ENCODE peak calls at places on chromosomes 13 and 19, in five cellular contexts. One of them, this sample, is unnamed.

GRCh38 chr13:51874651-51875050 is 12.9 kb downstream of the CCDC70 start:
- DNase-seq in activated T-helper 1 cell treated with anti-CD3 and anti-CD28 coated beads, Interleukin-12 subunit alpha, Interleukin-12 subunit beta, Interleukin-2, Interleukin-4 antibody, amounts not matched to agents 30 ng/mL and 10 ng/mL and 1 ng/mL, durations not matched to agents 14 hours and 24 hours and 36 hours: no peak
- DNase-seq in activated naive CD8-positive, alpha-beta T cell treated with anti-CD3 and anti-CD28 coated beads for 36 hours: no peak
- DNase-seq in H54: no peak
- DNase-seq in LHCN-M2: no peak
- DNase-seq in this sample: no peak

GRCh38 chr19:21396893-21397572 is at the start of gene ZNF493:
- DNase-seq in activated T-helper 1 cell treated with anti-CD3 and anti-CD28 coated beads, Interleukin-12 subunit alpha, Interleukin-12 subunit beta, Interleukin-2, Interleukin-4 antibody, amounts not matched to agents 30 ng/mL and 10 ng/mL and 1 ng/mL, durations not matched to agents 14 hours and 24 hours and 36 hours: peak; percentile 87
- DNase-seq in activated naive CD8-positive, alpha-beta T cell treated with anti-CD3 and anti-CD28 coated beads for 36 hours: peak; percentile 89
- DNase-seq in H54: peak; percentile 55
- DNase-seq in LHCN-M2: peak; percentile 95
- DNase-seq in this sample: peak; percentile 66

GRCh38 chr13:41561179-41561578 is 103.8 kb downstream of the RGCC start:
- DNase-seq in activated T-helper 1 cell treated with anti-CD3 and anti-CD28 coated beads, Interleukin-12 subunit alpha, Interleukin-12 subunit beta, Interleukin-2, Interleukin-4 antibody, amounts not matched to agents 30 ng/mL and 10 ng/mL and 1 ng/mL, durations not matched to agents 14 hours and 24 hours and 36 hours: no peak
- DNase-seq in activated naive CD8-positive, alpha-beta T cell treated with anti-CD3 and anti-CD28 coated beads for 36 hours: no peak
- DNase-seq in H54: no peak
- DNase-seq in LHCN-M2: no peak
- DNase-seq in this sample: no peak

GRCh38 chr19:35085947-35086346 is 29.7 kb upstream of the FXYD3 start:
- DNase-seq in activated T-helper 1 cell treated with anti-CD3 and anti-CD28 coated beads, Interleukin-12 subunit alpha, Interleukin-12 subunit beta, Interleukin-2, Interleukin-4 antibody, amounts not matched to agents 30 ng/mL and 10 ng/mL and 1 ng/mL, durations not matched to agents 14 hours and 24 hours and 36 hours: no peak
- DNase-seq in activated naive CD8-positive, alpha-beta T cell treated with anti-CD3 and anti-CD28 coated beads for 36 hours: no peak
- DNase-seq in H54: no peak
- DNase-seq in LHCN-M2: no peak
- DNase-seq in this sample: no peak

GRCh38 chr19:22612316-22612715 is 21.8 kb upstream of the ZNF492 start:
- DNase-seq in activated T-helper 1 cell treated with anti-CD3 and anti-CD28 coated beads, Interleukin-12 subunit alpha, Interleukin-12 subunit beta, Interleukin-2, Interleukin-4 antibody, amounts not matched to agents 30 ng/mL and 10 ng/mL and 1 ng/mL, durations not matched to agents 14 hours and 24 hours and 36 hours: no peak
- DNase-seq in activated naive CD8-positive, alpha-beta T cell treated with anti-CD3 and anti-CD28 coated beads for 36 hours: no peak
- DNase-seq in H54: no peak
- DNase-seq in LHCN-M2: no peak
- DNase-seq in this sample: no peak

GRCh38 chr19:30224689-30225606 is 147.2 kb upstream of the ZNF536 start:
- DNase-seq in activated T-helper 1 cell treated with anti-CD3 and anti-CD28 coated beads, Interleukin-12 subunit alpha, Interleukin-12 subunit beta, Interleukin-2, Interleukin-4 antibody, amounts not matched to agents 30 ng/mL and 10 ng/mL and 1 ng/mL, durations not matched to agents 14 hours and 24 hours and 36 hours: no peak
- DNase-seq in activated naive CD8-positive, alpha-beta T cell treated with anti-CD3 and anti-CD28 coated beads for 36 hours: peak; percentile 21
- DNase-seq in H54: no peak
- DNase-seq in LHCN-M2: no peak
- DNase-seq in this sample: no peak

GRCh38 chr19:40283414-40284250 is 1.5 kb downstream of the AKT2 start:
- DNase-seq in activated T-helper 1 cell treated with anti-CD3 and anti-CD28 coated beads, Interleukin-12 subunit alpha, Interleukin-12 subunit beta, Interleukin-2, Interleukin-4 antibody, amounts not matched to agents 30 ng/mL and 10 ng/mL and 1 ng/mL, durations not matched to agents 14 hours and 24 hours and 36 hours: no peak
- DNase-seq in activated naive CD8-positive, alpha-beta T cell treated with anti-CD3 and anti-CD28 coated beads for 36 hours: no peak
- DNase-seq in H54: no peak
- DNase-seq in LHCN-M2: peak; percentile 89
- DNase-seq in this sample: no peak

GRCh38 chr13:101579291-101579802 is 126.9 kb downstream of the ITGBL1 start:
- DNase-seq in activated T-helper 1 cell treated with anti-CD3 and anti-CD28 coated beads, Interleukin-12 subunit alpha, Interleukin-12 subunit beta, Interleukin-2, Interleukin-4 antibody, amounts not matched to agents 30 ng/mL and 10 ng/mL and 1 ng/mL, durations not matched to agents 14 hours and 24 hours and 36 hours: no peak
- DNase-seq in activated naive CD8-positive, alpha-beta T cell treated with anti-CD3 and anti-CD28 coated beads for 36 hours: no peak
- DNase-seq in H54: no peak
- DNase-seq in LHCN-M2: peak; percentile 48
- DNase-seq in this sample: no peak

GRCh38 chr13:34076319-34076718 is 258.4 kb downstream of the RFC3 start:
- DNase-seq in activated T-helper 1 cell treated with anti-CD3 and anti-CD28 coated beads, Interleukin-12 subunit alpha, Interleukin-12 subunit beta, Interleukin-2, Interleukin-4 antibody, amounts not matched to agents 30 ng/mL and 10 ng/mL and 1 ng/mL, durations not matched to agents 14 hours and 24 hours and 36 hours: no peak
- DNase-seq in activated naive CD8-positive, alpha-beta T cell treated with anti-CD3 and anti-CD28 coated beads for 36 hours: no peak
- DNase-seq in H54: no peak
- DNase-seq in LHCN-M2: no peak
- DNase-seq in this sample: no peak

GRCh38 chr13:31038834-31039552 is 106.5 kb downstream of the TEX26 start:
- DNase-seq in activated T-helper 1 cell treated with anti-CD3 and anti-CD28 coated beads, Interleukin-12 subunit alpha, Interleukin-12 subunit beta, Interleukin-2, Interleukin-4 antibody, amounts not matched to agents 30 ng/mL and 10 ng/mL and 1 ng/mL, durations not matched to agents 14 hours and 24 hours and 36 hours: peak; percentile 29
- DNase-seq in activated naive CD8-positive, alpha-beta T cell treated with anti-CD3 and anti-CD28 coated beads for 36 hours: peak; percentile 29
- DNase-seq in H54: peak; percentile 17
- DNase-seq in LHCN-M2: peak; percentile 82
- DNase-seq in this sample: no peak

GRCh38 chr13:42685762-42686560 is 95.4 kb upstream of the FAM216B start:
- DNase-seq in activated T-helper 1 cell treated with anti-CD3 and anti-CD28 coated beads, Interleukin-12 subunit alpha, Interleukin-12 subunit beta, Interleukin-2, Interleukin-4 antibody, amounts not matched to agents 30 ng/mL and 10 ng/mL and 1 ng/mL, durations not matched to agents 14 hours and 24 hours and 36 hours: no peak
- DNase-seq in activated naive CD8-positive, alpha-beta T cell treated with anti-CD3 and anti-CD28 coated beads for 36 hours: no peak
- DNase-seq in H54: no peak
- DNase-seq in LHCN-M2: no peak
- DNase-seq in this sample: no peak

GRCh38 chr19:30406220-30406944 is 34.2 kb downstream of the ZNF536 start:
- DNase-seq in activated T-helper 1 cell treated with anti-CD3 and anti-CD28 coated beads, Interleukin-12 subunit alpha, Interleukin-12 subunit beta, Interleukin-2, Interleukin-4 antibody, amounts not matched to agents 30 ng/mL and 10 ng/mL and 1 ng/mL, durations not matched to agents 14 hours and 24 hours and 36 hours: no peak
- DNase-seq in activated naive CD8-positive, alpha-beta T cell treated with anti-CD3 and anti-CD28 coated beads for 36 hours: no peak
- DNase-seq in H54: no peak
- DNase-seq in LHCN-M2: no peak
- DNase-seq in this sample: no peak

GRCh38 chr13:29550589-29550988 is 44.9 kb downstream of the SLC7A1 start:
- DNase-seq in activated T-helper 1 cell treated with anti-CD3 and anti-CD28 coated beads, Interleukin-12 subunit alpha, Interleukin-12 subunit beta, Interleukin-2, Interleukin-4 antibody, amounts not matched to agents 30 ng/mL and 10 ng/mL and 1 ng/mL, durations not matched to agents 14 hours and 24 hours and 36 hours: no peak
- DNase-seq in activated naive CD8-positive, alpha-beta T cell treated with anti-CD3 and anti-CD28 coated beads for 36 hours: no peak
- DNase-seq in H54: no peak
- DNase-seq in LHCN-M2: no peak
- DNase-seq in this sample: no peak

GRCh38 chr13:37490176-37490575 is 108.4 kb downstream of the POSTN start:
- DNase-seq in activated T-helper 1 cell treated with anti-CD3 and anti-CD28 coated beads, Interleukin-12 subunit alpha, Interleukin-12 subunit beta, Interleukin-2, Interleukin-4 antibody, amounts not matched to agents 30 ng/mL and 10 ng/mL and 1 ng/mL, durations not matched to agents 14 hours and 24 hours and 36 hours: no peak
- DNase-seq in activated naive CD8-positive, alpha-beta T cell treated with anti-CD3 and anti-CD28 coated beads for 36 hours: no peak
- DNase-seq in H54: no peak
- DNase-seq in LHCN-M2: no peak
- DNase-seq in this sample: no peak

GRCh38 chr19:48745208-48745995 is 1.3 kb downstream of the IZUMO1 start:
- DNase-seq in activated T-helper 1 cell treated with anti-CD3 and anti-CD28 coated beads, Interleukin-12 subunit alpha, Interleukin-12 subunit beta, Interleukin-2, Interleukin-4 antibody, amounts not matched to agents 30 ng/mL and 10 ng/mL and 1 ng/mL, durations not matched to agents 14 hours and 24 hours and 36 hours: peak; percentile 32
- DNase-seq in activated naive CD8-positive, alpha-beta T cell treated with anti-CD3 and anti-CD28 coated beads for 36 hours: peak; percentile 44
- DNase-seq in H54: no peak
- DNase-seq in LHCN-M2: peak; percentile 50
- DNase-seq in this sample: no peak

GRCh38 chr13:62696490-62696889 is 1280.8 kb upstream of the PCDH20 start:
- DNase-seq in activated T-helper 1 cell treated with anti-CD3 and anti-CD28 coated beads, Interleukin-12 subunit alpha, Interleukin-12 subunit beta, Interleukin-2, Interleukin-4 antibody, amounts not matched to agents 30 ng/mL and 10 ng/mL and 1 ng/mL, durations not matched to agents 14 hours and 24 hours and 36 hours: no peak
- DNase-seq in activated naive CD8-positive, alpha-beta T cell treated with anti-CD3 and anti-CD28 coated beads for 36 hours: no peak
- DNase-seq in H54: no peak
- DNase-seq in LHCN-M2: no peak
- DNase-seq in this sample: no peak

GRCh38 chr19:46118136-46118535 is 6.4 kb downstream of the IGFL3 start:
- DNase-seq in activated T-helper 1 cell treated with anti-CD3 and anti-CD28 coated beads, Interleukin-12 subunit alpha, Interleukin-12 subunit beta, Interleukin-2, Interleukin-4 antibody, amounts not matched to agents 30 ng/mL and 10 ng/mL and 1 ng/mL, durations not matched to agents 14 hours and 24 hours and 36 hours: no peak
- DNase-seq in activated naive CD8-positive, alpha-beta T cell treated with anti-CD3 and anti-CD28 coated beads for 36 hours: no peak
- DNase-seq in H54: no peak
- DNase-seq in LHCN-M2: no peak
- DNase-seq in this sample: no peak

GRCh38 chr19:18719541-18719940 is 36.1 kb downstream of the CRTC1 start:
- DNase-seq in activated T-helper 1 cell treated with anti-CD3 and anti-CD28 coated beads, Interleukin-12 subunit alpha, Interleukin-12 subunit beta, Interleukin-2, Interleukin-4 antibody, amounts not matched to agents 30 ng/mL and 10 ng/mL and 1 ng/mL, durations not matched to agents 14 hours and 24 hours and 36 hours: no peak
- DNase-seq in activated naive CD8-positive, alpha-beta T cell treated with anti-CD3 and anti-CD28 coated beads for 36 hours: no peak
- DNase-seq in H54: no peak
- DNase-seq in LHCN-M2: no peak
- DNase-seq in this sample: no peak

GRCh38 chr19:7458675-7459074 is 30.2 kb downstream of the PEX11G start:
- DNase-seq in activated T-helper 1 cell treated with anti-CD3 and anti-CD28 coated beads, Interleukin-12 subunit alpha, Interleukin-12 subunit beta, Interleukin-2, Interleukin-4 antibody, amounts not matched to agents 30 ng/mL and 10 ng/mL and 1 ng/mL, durations not matched to agents 14 hours and 24 hours and 36 hours: no peak
- DNase-seq in activated naive CD8-positive, alpha-beta T cell treated with anti-CD3 and anti-CD28 coated beads for 36 hours: no peak
- DNase-seq in H54: no peak
- DNase-seq in LHCN-M2: no peak
- DNase-seq in this sample: no peak

GRCh38 chr13:79936368-79937136 is 404.4 kb downstream of the SPRY2 start:
- DNase-seq in activated T-helper 1 cell treated with anti-CD3 and anti-CD28 coated beads, Interleukin-12 subunit alpha, Interleukin-12 subunit beta, Interleukin-2, Interleukin-4 antibody, amounts not matched to agents 30 ng/mL and 10 ng/mL and 1 ng/mL, durations not matched to agents 14 hours and 24 hours and 36 hours: no peak
- DNase-seq in activated naive CD8-positive, alpha-beta T cell treated with anti-CD3 and anti-CD28 coated beads for 36 hours: no peak
- DNase-seq in H54: peak; percentile 42
- DNase-seq in LHCN-M2: peak; percentile 100
- DNase-seq in this sample: peak; percentile 78

GRCh38 chr19:40576181-40576584 is 490 bp upstream of the SHKBP1 start:
- DNase-seq in activated T-helper 1 cell treated with anti-CD3 and anti-CD28 coated beads, Interleukin-12 subunit alpha, Interleukin-12 subunit beta, Interleukin-2, Interleukin-4 antibody, amounts not matched to agents 30 ng/mL and 10 ng/mL and 1 ng/mL, durations not matched to agents 14 hours and 24 hours and 36 hours: no peak
- DNase-seq in activated naive CD8-positive, alpha-beta T cell treated with anti-CD3 and anti-CD28 coated beads for 36 hours: no peak
- DNase-seq in H54: no peak
- DNase-seq in LHCN-M2: no peak
- DNase-seq in this sample: no peak

GRCh38 chr13:42971670-42972355 is 20.2 kb downstream of the EPSTI1 start:
- DNase-seq in activated T-helper 1 cell treated with anti-CD3 and anti-CD28 coated beads, Interleukin-12 subunit alpha, Interleukin-12 subunit beta, Interleukin-2, Interleukin-4 antibody, amounts not matched to agents 30 ng/mL and 10 ng/mL and 1 ng/mL, durations not matched to agents 14 hours and 24 hours and 36 hours: no peak
- DNase-seq in activated naive CD8-positive, alpha-beta T cell treated with anti-CD3 and anti-CD28 coated beads for 36 hours: no peak
- DNase-seq in H54: no peak
- DNase-seq in LHCN-M2: peak; percentile 15
- DNase-seq in this sample: no peak

GRCh38 chr19:51587264-51588191 is 16.4 kb downstream of the ZNF175 start:
- DNase-seq in activated T-helper 1 cell treated with anti-CD3 and anti-CD28 coated beads, Interleukin-12 subunit alpha, Interleukin-12 subunit beta, Interleukin-2, Interleukin-4 antibody, amounts not matched to agents 30 ng/mL and 10 ng/mL and 1 ng/mL, durations not matched to agents 14 hours and 24 hours and 36 hours: no peak
- DNase-seq in activated naive CD8-positive, alpha-beta T cell treated with anti-CD3 and anti-CD28 coated beads for 36 hours: no peak
- DNase-seq in H54: no peak
- DNase-seq in LHCN-M2: no peak
- DNase-seq in this sample: no peak

GRCh38 chr19:6947745-6948144 is 60.4 kb downstream of the ADGRE1 start:
- DNase-seq in activated T-helper 1 cell treated with anti-CD3 and anti-CD28 coated beads, Interleukin-12 subunit alpha, Interleukin-12 subunit beta, Interleukin-2, Interleukin-4 antibody, amounts not matched to agents 30 ng/mL and 10 ng/mL and 1 ng/mL, durations not matched to agents 14 hours and 24 hours and 36 hours: peak; percentile 56
- DNase-seq in activated naive CD8-positive, alpha-beta T cell treated with anti-CD3 and anti-CD28 coated beads for 36 hours: peak; percentile 61
- DNase-seq in H54: peak; percentile 77
- DNase-seq in LHCN-M2: peak; percentile 17
- DNase-seq in this sample: no peak

GRCh38 chr13:109821038-109821545 is 34.7 kb upstream of the IRS2 start:
- DNase-seq in activated T-helper 1 cell treated with anti-CD3 and anti-CD28 coated beads, Interleukin-12 subunit alpha, Interleukin-12 subunit beta, Interleukin-2, Interleukin-4 antibody, amounts not matched to agents 30 ng/mL and 10 ng/mL and 1 ng/mL, durations not matched to agents 14 hours and 24 hours and 36 hours: no peak
- DNase-seq in activated naive CD8-positive, alpha-beta T cell treated with anti-CD3 and anti-CD28 coated beads for 36 hours: no peak
- DNase-seq in H54: no peak
- DNase-seq in LHCN-M2: no peak
- DNase-seq in this sample: no peak

GRCh38 chr19:33332248-33332647 is 29.9 kb upstream of the CEBPA start:
- DNase-seq in activated T-helper 1 cell treated with anti-CD3 and anti-CD28 coated beads, Interleukin-12 subunit alpha, Interleukin-12 subunit beta, Interleukin-2, Interleukin-4 antibody, amounts not matched to agents 30 ng/mL and 10 ng/mL and 1 ng/mL, durations not matched to agents 14 hours and 24 hours and 36 hours: no peak
- DNase-seq in activated naive CD8-positive, alpha-beta T cell treated with anti-CD3 and anti-CD28 coated beads for 36 hours: no peak
- DNase-seq in H54: no peak
- DNase-seq in LHCN-M2: no peak
- DNase-seq in this sample: no peak

GRCh38 chr13:53200498-53201453 is 172.2 kb downstream of the OLFM4 start:
- DNase-seq in activated T-helper 1 cell treated with anti-CD3 and anti-CD28 coated beads, Interleukin-12 subunit alpha, Interleukin-12 subunit beta, Interleukin-2, Interleukin-4 antibody, amounts not matched to agents 30 ng/mL and 10 ng/mL and 1 ng/mL, durations not matched to agents 14 hours and 24 hours and 36 hours: no peak
- DNase-seq in activated naive CD8-positive, alpha-beta T cell treated with anti-CD3 and anti-CD28 coated beads for 36 hours: peak; percentile 15
- DNase-seq in H54: no peak
- DNase-seq in LHCN-M2: no peak
- DNase-seq in this sample: no peak

GRCh38 chr13:53201454-53202225 is 173.0 kb downstream of the OLFM4 start:
- DNase-seq in activated T-helper 1 cell treated with anti-CD3 and anti-CD28 coated beads, Interleukin-12 subunit alpha, Interleukin-12 subunit beta, Interleukin-2, Interleukin-4 antibody, amounts not matched to agents 30 ng/mL and 10 ng/mL and 1 ng/mL, durations not matched to agents 14 hours and 24 hours and 36 hours: no peak
- DNase-seq in activated naive CD8-positive, alpha-beta T cell treated with anti-CD3 and anti-CD28 coated beads for 36 hours: peak; percentile 1
- DNase-seq in H54: no peak
- DNase-seq in LHCN-M2: no peak
- DNase-seq in this sample: no peak

GRCh38 chr13:48731957-48732569 is 78.3 kb downstream of the CYSLTR2 start:
- DNase-seq in activated T-helper 1 cell treated with anti-CD3 and anti-CD28 coated beads, Interleukin-12 subunit alpha, Interleukin-12 subunit beta, Interleukin-2, Interleukin-4 antibody, amounts not matched to agents 30 ng/mL and 10 ng/mL and 1 ng/mL, durations not matched to agents 14 hours and 24 hours and 36 hours: peak; percentile 16
- DNase-seq in activated naive CD8-positive, alpha-beta T cell treated with anti-CD3 and anti-CD28 coated beads for 36 hours: peak; percentile 58
- DNase-seq in H54: no peak
- DNase-seq in LHCN-M2: no peak
- DNase-seq in this sample: no peak

GRCh38 chr13:110363009-110363408 is 55.9 kb downstream of the COL4A2 start:
- DNase-seq in activated T-helper 1 cell treated with anti-CD3 and anti-CD28 coated beads, Interleukin-12 subunit alpha, Interleukin-12 subunit beta, Interleukin-2, Interleukin-4 antibody, amounts not matched to agents 30 ng/mL and 10 ng/mL and 1 ng/mL, durations not matched to agents 14 hours and 24 hours and 36 hours: no peak
- DNase-seq in activated naive CD8-positive, alpha-beta T cell treated with anti-CD3 and anti-CD28 coated beads for 36 hours: no peak
- DNase-seq in H54: no peak
- DNase-seq in LHCN-M2: no peak
- DNase-seq in this sample: no peak

GRCh38 chr13:27482996-27483395 is 32.6 kb upstream of the MTIF3 start:
- DNase-seq in activated T-helper 1 cell treated with anti-CD3 and anti-CD28 coated beads, Interleukin-12 subunit alpha, Interleukin-12 subunit beta, Interleukin-2, Interleukin-4 antibody, amounts not matched to agents 30 ng/mL and 10 ng/mL and 1 ng/mL, durations not matched to agents 14 hours and 24 hours and 36 hours: no peak
- DNase-seq in activated naive CD8-positive, alpha-beta T cell treated with anti-CD3 and anti-CD28 coated beads for 36 hours: no peak
- DNase-seq in H54: no peak
- DNase-seq in LHCN-M2: no peak
- DNase-seq in this sample: no peak

GRCh38 chr13:114064516-114065140 is 67.8 kb downstream of the RASA3 start:
- DNase-seq in activated T-helper 1 cell treated with anti-CD3 and anti-CD28 coated beads, Interleukin-12 subunit alpha, Interleukin-12 subunit beta, Interleukin-2, Interleukin-4 antibody, amounts not matched to agents 30 ng/mL and 10 ng/mL and 1 ng/mL, durations not matched to agents 14 hours and 24 hours and 36 hours: no peak
- DNase-seq in activated naive CD8-positive, alpha-beta T cell treated with anti-CD3 and anti-CD28 coated beads for 36 hours: no peak
- DNase-seq in H54: no peak
- DNase-seq in LHCN-M2: peak; percentile 49
- DNase-seq in this sample: no peak

GRCh38 chr19:17376935-17377600 is at the start of gene PLVAP:
- DNase-seq in activated T-helper 1 cell treated with anti-CD3 and anti-CD28 coated beads, Interleukin-12 subunit alpha, Interleukin-12 subunit beta, Interleukin-2, Interleukin-4 antibody, amounts not matched to agents 30 ng/mL and 10 ng/mL and 1 ng/mL, durations not matched to agents 14 hours and 24 hours and 36 hours: no peak
- DNase-seq in activated naive CD8-positive, alpha-beta T cell treated with anti-CD3 and anti-CD28 coated beads for 36 hours: no peak
- DNase-seq in H54: no peak
- DNase-seq in LHCN-M2: no peak
- DNase-seq in this sample: no peak

GRCh38 chr13:97122381-97122996 is 99.6 kb upstream of the MBNL2 start:
- DNase-seq in activated T-helper 1 cell treated with anti-CD3 and anti-CD28 coated beads, Interleukin-12 subunit alpha, Interleukin-12 subunit beta, Interleukin-2, Interleukin-4 antibody, amounts not matched to agents 30 ng/mL and 10 ng/mL and 1 ng/mL, durations not matched to agents 14 hours and 24 hours and 36 hours: no peak
- DNase-seq in activated naive CD8-positive, alpha-beta T cell treated with anti-CD3 and anti-CD28 coated beads for 36 hours: no peak
- DNase-seq in H54: peak; percentile 29
- DNase-seq in LHCN-M2: peak; percentile 80
- DNase-seq in this sample: peak; percentile 77

GRCh38 chr19:53132231-53132991 is at the start of gene ZNF415:
- DNase-seq in activated T-helper 1 cell treated with anti-CD3 and anti-CD28 coated beads, Interleukin-12 subunit alpha, Interleukin-12 subunit beta, Interleukin-2, Interleukin-4 antibody, amounts not matched to agents 30 ng/mL and 10 ng/mL and 1 ng/mL, durations not matched to agents 14 hours and 24 hours and 36 hours: peak; percentile 21
- DNase-seq in activated naive CD8-positive, alpha-beta T cell treated with anti-CD3 and anti-CD28 coated beads for 36 hours: peak; percentile 73
- DNase-seq in H54: peak; percentile 95
- DNase-seq in LHCN-M2: peak; percentile 38
- DNase-seq in this sample: no peak

GRCh38 chr19:40214936-40215335 is 3.2 kb downstream of the TTC9B start:
- DNase-seq in activated T-helper 1 cell treated with anti-CD3 and anti-CD28 coated beads, Interleukin-12 subunit alpha, Interleukin-12 subunit beta, Interleukin-2, Interleukin-4 antibody, amounts not matched to agents 30 ng/mL and 10 ng/mL and 1 ng/mL, durations not matched to agents 14 hours and 24 hours and 36 hours: no peak
- DNase-seq in activated naive CD8-positive, alpha-beta T cell treated with anti-CD3 and anti-CD28 coated beads for 36 hours: no peak
- DNase-seq in H54: no peak
- DNase-seq in LHCN-M2: no peak
- DNase-seq in this sample: no peak

GRCh38 chr13:33744589-33745369 is 73.2 kb upstream of the RFC3 start:
- DNase-seq in activated T-helper 1 cell treated with anti-CD3 and anti-CD28 coated beads, Interleukin-12 subunit alpha, Interleukin-12 subunit beta, Interleukin-2, Interleukin-4 antibody, amounts not matched to agents 30 ng/mL and 10 ng/mL and 1 ng/mL, durations not matched to agents 14 hours and 24 hours and 36 hours: no peak
- DNase-seq in activated naive CD8-positive, alpha-beta T cell treated with anti-CD3 and anti-CD28 coated beads for 36 hours: no peak
- DNase-seq in H54: no peak
- DNase-seq in LHCN-M2: peak; percentile 55
- DNase-seq in this sample: no peak

GRCh38 chr13:112244061-112244460 is 132.1 kb upstream of the SPACA7 start:
- DNase-seq in activated T-helper 1 cell treated with anti-CD3 and anti-CD28 coated beads, Interleukin-12 subunit alpha, Interleukin-12 subunit beta, Interleukin-2, Interleukin-4 antibody, amounts not matched to agents 30 ng/mL and 10 ng/mL and 1 ng/mL, durations not matched to agents 14 hours and 24 hours and 36 hours: no peak
- DNase-seq in activated naive CD8-positive, alpha-beta T cell treated with anti-CD3 and anti-CD28 coated beads for 36 hours: no peak
- DNase-seq in H54: no peak
- DNase-seq in LHCN-M2: no peak
- DNase-seq in this sample: no peak

GRCh38 chr19:55070755-55071502 is 4.7 kb upstream of the EPS8L1 start:
- DNase-seq in activated T-helper 1 cell treated with anti-CD3 and anti-CD28 coated beads, Interleukin-12 subunit alpha, Interleukin-12 subunit beta, Interleukin-2, Interleukin-4 antibody, amounts not matched to agents 30 ng/mL and 10 ng/mL and 1 ng/mL, durations not matched to agents 14 hours and 24 hours and 36 hours: no peak
- DNase-seq in activated naive CD8-positive, alpha-beta T cell treated with anti-CD3 and anti-CD28 coated beads for 36 hours: no peak
- DNase-seq in H54: peak; percentile 100
- DNase-seq in LHCN-M2: peak; percentile 93
- DNase-seq in this sample: peak; percentile 87

GRCh38 chr13:40666905-40667621 is 622 bp upstream of the FOXO1 start:
- DNase-seq in activated T-helper 1 cell treated with anti-CD3 and anti-CD28 coated beads, Interleukin-12 subunit alpha, Interleukin-12 subunit beta, Interleukin-2, Interleukin-4 antibody, amounts not matched to agents 30 ng/mL and 10 ng/mL and 1 ng/mL, durations not matched to agents 14 hours and 24 hours and 36 hours: peak; percentile 11
- DNase-seq in activated naive CD8-positive, alpha-beta T cell treated with anti-CD3 and anti-CD28 coated beads for 36 hours: no peak
- DNase-seq in H54: peak; percentile 77
- DNase-seq in LHCN-M2: no peak
- DNase-seq in this sample: no peak